ENCODE peak calls at places on chromosomes 6 and 20, in nine cellular contexts. O, C, T, A, H, D, Y, L and X are unnamed samples.

GRCh38 chr20:51650685-51651134 is 108.2 kb upstream of the NFATC2 start:
- DNase-seq in H (no peak), L (no peak), D (no peak), T (no peak), Y (no peak), A (no peak), C (peak; percentile 57), O (no peak), X (no peak)

GRCh38 chr20:23290761-23291574 is 59.6 kb upstream of the NXT1 start:
- DNase-seq in L (no peak), H (no peak), C (no peak), A (no peak), Y (no peak), T (no peak), D (no peak), O (no peak), X (no peak)

GRCh38 chr6:157974341-157974894 is 7.2 kb upstream of the SYNJ2 start:
- DNase-seq in L (no peak), O (no peak), D (no peak), T (no peak), C (peak; percentile 46), H (no peak), Y (no peak), A (no peak), X (no peak)

GRCh38 chr6:23728707-23729106 is 397.3 kb upstream of the NRSN1 start:
- DNase-seq in Y (no peak), C (no peak), A (no peak), T (no peak), O (no peak), L (peak; percentile 34), D (no peak), H (no peak), X (no peak)

GRCh38 chr6:29967379-29968010 is 25.2 kb downstream of the HLA-A start:
- DNase-seq in L (no peak), T (no peak), D (no peak), O (no peak), A (no peak), Y (no peak), H (no peak), C (peak; percentile 18), X (no peak)

GRCh38 chr6:82249381-82250253 is 2.1 kb upstream of the IBTK start:
- DNase-seq in T (no peak), H (no peak), C (no peak), A (no peak), O (no peak), L (no peak), D (no peak), Y (no peak), X (no peak)

GRCh38 chr6:280775-281468 is 11.4 kb upstream of the DUSP22 start:
- DNase-seq in O (no peak), T (no peak), Y (no peak), D (no peak), A (no peak), L (no peak), H (no peak), C (no peak), X (no peak)

GRCh38 chr6:91447086-91447485 is 860.2 kb upstream of the MAP3K7 start:
- DNase-seq in C (no peak), L (no peak), H (no peak), A (no peak), Y (no peak), D (no peak), O (no peak), T (no peak), X (no peak)

DNA sequence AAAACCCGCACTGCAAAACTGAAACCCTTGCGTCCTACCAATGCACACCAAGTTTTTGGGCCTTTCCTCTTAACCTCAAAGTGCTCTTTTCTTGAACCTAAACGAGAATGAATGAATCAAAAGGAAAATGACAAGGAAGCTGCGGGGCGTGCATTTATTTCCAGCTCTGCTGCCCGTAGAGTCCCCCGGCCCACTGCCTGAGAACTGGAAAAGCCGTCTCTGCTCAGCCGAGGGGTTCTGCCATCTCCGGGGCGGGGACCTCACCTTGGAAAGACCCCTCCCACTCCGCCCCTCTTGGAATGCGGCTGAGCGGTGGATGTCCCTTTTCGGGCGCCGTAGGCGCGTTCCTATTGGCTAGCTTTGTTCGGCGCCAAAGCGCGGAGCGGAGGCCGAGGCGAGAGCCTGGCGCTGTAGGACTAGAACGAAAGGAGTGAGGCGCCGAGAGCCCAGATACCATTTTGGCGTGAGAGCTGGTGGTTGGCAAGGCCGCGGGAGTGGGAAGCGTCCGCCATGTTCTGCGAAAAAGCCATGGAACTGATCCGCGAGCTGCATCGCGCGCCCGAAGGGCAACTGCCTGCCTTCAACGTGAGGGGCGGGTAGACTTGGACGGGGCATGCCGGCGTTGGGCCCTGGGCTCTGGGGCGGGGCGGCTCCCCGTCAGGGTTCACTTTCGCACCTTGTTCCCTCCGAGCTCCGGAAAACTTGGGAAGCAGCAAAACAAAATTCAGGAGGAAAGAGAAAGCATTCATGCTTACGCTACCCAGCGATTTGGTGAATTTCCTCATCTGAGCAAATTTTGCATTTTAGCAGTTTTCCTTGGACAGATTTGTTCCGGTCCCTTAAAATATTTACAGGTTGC is at the start of gene GINS1:
- DNase-seq in L (peak; percentile 71), Y (peak; percentile 62), A (peak; percentile 79), H (peak; percentile 31), T (peak; percentile 96), C (peak; percentile 81), D (peak; percentile 48), O (peak; percentile 92), X (peak; percentile 70)
- TF ChIP-seq CTCF in L (no peak), Y (no peak), A (no peak), H (no peak), T (no peak), C (no peak), D (no peak), O (no peak), X (no peak)

DNA sequence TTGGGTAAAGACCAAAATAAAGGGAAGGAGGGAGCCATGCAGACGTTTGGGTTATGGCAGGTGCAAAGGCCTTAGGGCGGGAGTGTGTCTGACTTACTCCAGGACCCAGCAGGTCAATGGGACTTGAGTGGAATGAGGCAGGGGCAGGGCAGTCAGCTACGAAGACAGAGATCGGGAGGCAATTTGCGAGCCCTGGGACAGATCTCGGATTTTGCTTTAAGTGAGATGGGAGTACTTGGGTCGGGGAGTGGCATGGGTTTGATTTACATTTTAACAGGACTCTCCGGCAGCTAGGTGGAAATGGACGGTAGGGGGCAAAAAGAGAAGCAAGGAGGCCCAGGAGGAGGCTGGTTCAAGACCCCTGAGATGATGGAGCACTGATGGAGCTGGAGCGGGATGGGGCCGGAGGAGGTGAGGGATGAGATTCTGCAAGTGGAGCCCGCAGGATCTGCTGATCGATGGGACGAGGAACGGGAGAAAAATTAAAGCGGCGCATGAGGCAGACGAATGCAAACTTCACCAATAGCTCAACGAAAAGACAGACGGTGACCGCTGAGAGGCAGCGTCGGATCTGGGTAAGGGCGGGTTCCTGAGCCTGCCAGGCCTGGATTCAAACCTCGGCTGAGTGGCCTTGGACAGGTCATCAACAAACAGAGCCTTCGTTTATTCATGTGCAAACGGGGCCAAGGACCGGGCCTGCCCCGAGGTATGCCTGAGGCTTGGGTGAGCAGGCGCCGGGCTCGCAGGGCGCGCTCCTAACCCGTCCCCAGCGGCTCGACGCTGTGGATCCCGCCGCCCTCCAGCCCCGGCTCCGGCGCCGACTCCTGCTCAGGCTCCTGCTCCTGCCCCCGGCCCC is 774 bp upstream of the RBCK1 start:
- DNase-seq in D (peak; percentile 30), T (peak; percentile 91), C (peak; percentile 51), L (peak; percentile 61), H (no peak), A (peak; percentile 80), Y (no peak), O (peak; percentile 91), X (no peak)
- TF ChIP-seq CTCF in D (no peak), T (peak; percentile 47), C (peak; percentile 17), L (no peak), H (peak; percentile 31), A (peak; percentile 28), Y (peak; percentile 43), O (peak; percentile 27), X (no peak)

DNA sequence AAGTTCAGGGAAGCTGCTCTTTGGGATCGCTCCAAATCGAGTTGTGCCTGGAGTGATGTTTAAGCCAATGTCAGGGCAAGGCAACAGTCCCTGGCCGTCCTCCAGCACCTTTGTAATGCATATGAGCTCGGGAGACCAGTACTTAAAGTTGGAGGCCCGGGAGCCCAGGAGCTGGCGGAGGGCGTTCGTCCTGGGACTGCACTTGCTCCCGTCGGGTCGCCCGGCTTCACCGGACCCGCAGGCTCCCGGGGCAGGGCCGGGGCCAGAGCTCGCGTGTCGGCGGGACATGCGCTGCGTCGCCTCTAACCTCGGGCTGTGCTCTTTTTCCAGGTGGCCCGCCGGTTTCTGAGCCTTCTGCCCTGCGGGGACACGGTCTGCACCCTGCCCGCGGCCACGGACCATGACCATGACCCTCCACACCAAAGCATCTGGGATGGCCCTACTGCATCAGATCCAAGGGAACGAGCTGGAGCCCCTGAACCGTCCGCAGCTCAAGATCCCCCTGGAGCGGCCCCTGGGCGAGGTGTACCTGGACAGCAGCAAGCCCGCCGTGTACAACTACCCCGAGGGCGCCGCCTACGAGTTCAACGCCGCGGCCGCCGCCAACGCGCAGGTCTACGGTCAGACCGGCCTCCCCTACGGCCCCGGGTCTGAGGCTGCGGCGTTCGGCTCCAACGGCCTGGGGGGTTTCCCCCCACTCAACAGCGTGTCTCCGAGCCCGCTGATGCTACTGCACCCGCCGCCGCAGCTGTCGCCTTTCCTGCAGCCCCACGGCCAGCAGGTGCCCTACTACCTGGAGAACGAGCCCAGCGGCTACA is at the start of gene ESR1:
- DNase-seq in D (no peak), A (peak; percentile 23), Y (no peak), O (peak; percentile 64), H (no peak), T (no peak), L (no peak), C (no peak), X (peak; percentile 32)
- TF ChIP-seq CTCF in D (no peak), A (no peak), Y (no peak), O (no peak), H (no peak), T (no peak), L (no peak), C (no peak), X (no peak)

DNA sequence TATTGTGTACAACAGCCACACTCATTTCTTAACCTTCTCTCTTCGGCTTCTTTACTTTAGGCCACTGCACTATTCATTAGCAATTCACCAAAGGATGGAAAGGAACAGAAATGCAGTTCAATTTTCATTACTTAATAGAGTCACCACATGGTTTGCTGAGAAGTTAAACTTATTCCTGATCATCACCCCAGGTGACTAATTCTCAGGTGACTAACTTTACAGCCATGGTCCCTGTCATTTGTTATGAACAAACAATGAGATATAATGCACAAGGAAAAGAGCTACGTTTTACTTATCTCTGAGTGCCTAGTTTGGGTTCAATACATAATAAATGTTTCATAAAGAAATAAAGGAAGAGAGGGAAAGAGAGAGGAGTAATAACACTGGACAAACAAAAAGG is 45.8 kb upstream of the DST start:
- DNase-seq in H (no peak), D (no peak), A (no peak), Y (no peak), L (no peak), O (no peak), C (no peak), T (no peak), X (no peak)
- TF ChIP-seq CTCF in H (no peak), D (no peak), A (no peak), Y (no peak), L (no peak), O (no peak), C (no peak), T (no peak), X (no peak)